ENCODE peak calls at places on chromosome 1, in six cellular contexts. M is HepG2, L is endothelial cell of umbilical vein, P is A549, N is K562, U is GM12878. R is an unnamed sample.

GRCh38 chr1:103307751-103308150 is 199.4 kb upstream of the COL11A1 start:
- DNase-seq in N (no peak), U (no peak), P (no peak), M (no peak), L (no peak), R (no peak)

GRCh38 chr1:11767932-11768704 is 6.1 kb downstream of the C1orf167 start:
- DNase-seq in N (no peak), P (no peak), M (no peak), L (no peak), U (no peak), R (no peak)

GRCh38 chr1:3968851-3969250 is 68.8 kb upstream of the C1orf174 start:
- DNase-seq in M (no peak), L (no peak), N (no peak), U (no peak), P (no peak), R (peak; percentile 10)

GRCh38 chr1:10388387-10388715 is 10.5 kb upstream of the PGD start:
- DNase-seq in N (no peak), M (peak; percentile 79), P (peak; percentile 89), L (no peak), U (no peak), R (no peak)

GRCh38 chr1:168821434-168821833 is 92.4 kb upstream of the DPT start:
- DNase-seq in L (no peak), U (no peak), P (no peak), M (no peak), N (no peak), R (no peak)

GRCh38 chr1:112904831-112905227 is 51.2 kb downstream of the SLC16A1 start:
- DNase-seq in N (peak; percentile 62), M (no peak), P (no peak), L (no peak), U (no peak), R (no peak)

GRCh38 chr1:228646717-228647522 is 88.4 kb upstream of the RHOU start:
- DNase-seq in P (peak; percentile 83), M (peak; percentile 48), U (no peak), N (no peak), L (peak; percentile 5), R (peak; percentile 83)

GRCh38 chr1:7386226-7387052 is 384.7 kb upstream of the VAMP3 start:
- DNase-seq in U (no peak), M (no peak), L (no peak), P (no peak), N (no peak), R (no peak)

GRCh38 chr1:9942399-9942938 is 722 bp downstream of the LZIC start:
- DNase-seq in N (peak; percentile 40), P (peak; percentile 44), L (peak; percentile 71), M (peak; percentile 58), U (peak; percentile 55), R (peak; percentile 75)

GRCh38 chr1:63828322-63829044 is 54.7 kb downstream of the ROR1 start:
- DNase-seq in L (no peak), M (no peak), N (no peak), P (no peak), U (no peak), R (no peak)

GRCh38 chr1:203325418-203326091 is 20.2 kb downstream of the BTG2 start:
- DNase-seq in P (no peak), N (no peak), M (no peak), L (peak; percentile 83), U (no peak), R (peak; percentile 60)

GRCh38 chr1:4937876-4938534 is 283.6 kb downstream of the AJAP1 start:
- DNase-seq in L (no peak), U (no peak), P (no peak), N (no peak), M (no peak), R (no peak)

GRCh38 chr1:43705334-43705733 is 2.0 kb upstream of the ST3GAL3 start:
- DNase-seq in P (no peak), U (no peak), M (no peak), N (no peak), L (no peak), R (peak; percentile 11)

GRCh38 chr1:166975361-166976129 is at the start of gene ILDR2:
- DNase-seq in L (peak; percentile 10), N (peak; percentile 78), U (no peak), M (no peak), P (peak; percentile 16), R (peak; percentile 70)

GRCh38 chr1:207321790-207322530 is 482 bp downstream of the CD55 start:
- DNase-seq in M (no peak), N (no peak), L (peak; percentile 50), U (no peak), P (peak; percentile 38), R (peak; percentile 56)

GRCh38 chr1:5877683-5878530 is 114.3 kb downstream of the NPHP4 start:
- DNase-seq in N (no peak), P (no peak), M (peak; percentile 9), U (no peak), L (no peak), R (no peak)

GRCh38 chr1:6414443-6414844 is 5.3 kb downstream of the HES2 start:
- DNase-seq in P (peak; percentile 59), N (peak; percentile 82), L (peak; percentile 52), U (peak; percentile 39), M (peak; percentile 49), R (peak; percentile 68)

GRCh38 chr1:121418369-121419049 is 233.7 kb downstream of the SRGAP2C start:
- DNase-seq in P (no peak), M (no peak), L (no peak), U (no peak), N (no peak), R (no peak)

GRCh38 chr1:16236091-16236494 is 890 bp downstream of the CPLANE2 start:
- DNase-seq in L (peak; percentile 39), M (peak; percentile 35), U (peak; percentile 38), N (peak; percentile 42), P (peak; percentile 72), R (peak; percentile 65)

GRCh38 chr1:16233431-16233830 is 3.6 kb downstream of the CPLANE2 start:
- DNase-seq in U (no peak), P (no peak), M (no peak), N (no peak), L (no peak), R (no peak)

GRCh38 chr1:16235347-16235746 is 1.6 kb downstream of the CPLANE2 start:
- DNase-seq in M (no peak), P (no peak), U (no peak), L (no peak), N (no peak), R (no peak)

GRCh38 chr1:16237343-16237830 is 404 bp upstream of the CPLANE2 start:
- DNase-seq in L (no peak), P (no peak), U (no peak), N (no peak), M (no peak), R (no peak)

GRCh38 chr1:16236495-16237342 is at the start of gene CPLANE2:
- DNase-seq in N (peak; percentile 99), M (peak; percentile 79), P (peak; percentile 90), U (peak; percentile 76), L (peak; percentile 89), R (peak; percentile 93)
- TF ChIP-seq CTCF in N (no peak), M (peak; percentile 40), P (no peak), U (peak; percentile 1), L (no peak), R (no peak)

DNA sequence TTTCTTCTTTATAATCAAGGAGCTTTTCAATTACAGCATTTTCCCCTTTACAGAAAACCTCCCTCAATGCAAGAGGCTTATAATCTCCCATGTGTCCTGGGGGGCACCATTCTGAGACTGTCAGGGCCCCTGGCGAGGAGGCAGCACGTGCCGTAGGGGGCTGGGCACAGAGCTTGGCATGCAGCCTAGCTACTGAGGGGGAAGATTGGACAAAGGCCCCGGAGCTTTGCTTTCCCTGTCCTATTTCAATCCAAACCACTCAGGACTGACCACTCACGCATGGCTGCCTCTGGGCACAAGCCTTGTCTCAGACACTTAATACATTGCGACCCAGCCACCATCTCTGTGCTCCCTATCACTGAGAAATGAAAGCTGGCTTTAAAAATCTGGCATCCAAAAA is 2.8 kb upstream of the RAP1GAP start:
- DNase-seq in U (no peak), P (no peak), L (no peak), M (no peak), N (no peak), R (no peak)
- TF ChIP-seq MYC in U (no peak), P (no peak), L (no peak), M (no peak), N (no peak), R (no peak)

GRCh38 chr1:67525053-67525760 is 95.0 kb upstream of the SERBP1 start:
- DNase-seq in N (no peak), U (no peak), M (no peak), L (peak; percentile 57), P (no peak), R (no peak)

GRCh38 chr1:67522793-67523192 is 92.6 kb upstream of the SERBP1 start:
- DNase-seq in N (no peak), M (no peak), P (no peak), L (no peak), U (no peak), R (no peak)

GRCh38 chr1:67522001-67522441 is 91.8 kb upstream of the SERBP1 start:
- DNase-seq in U (no peak), L (no peak), P (no peak), N (no peak), M (no peak), R (no peak)

GRCh38 chr1:67528141-67528540 is 97.9 kb upstream of the SERBP1 start:
- DNase-seq in P (no peak), M (no peak), U (no peak), L (no peak), N (no peak), R (no peak)

DNA sequence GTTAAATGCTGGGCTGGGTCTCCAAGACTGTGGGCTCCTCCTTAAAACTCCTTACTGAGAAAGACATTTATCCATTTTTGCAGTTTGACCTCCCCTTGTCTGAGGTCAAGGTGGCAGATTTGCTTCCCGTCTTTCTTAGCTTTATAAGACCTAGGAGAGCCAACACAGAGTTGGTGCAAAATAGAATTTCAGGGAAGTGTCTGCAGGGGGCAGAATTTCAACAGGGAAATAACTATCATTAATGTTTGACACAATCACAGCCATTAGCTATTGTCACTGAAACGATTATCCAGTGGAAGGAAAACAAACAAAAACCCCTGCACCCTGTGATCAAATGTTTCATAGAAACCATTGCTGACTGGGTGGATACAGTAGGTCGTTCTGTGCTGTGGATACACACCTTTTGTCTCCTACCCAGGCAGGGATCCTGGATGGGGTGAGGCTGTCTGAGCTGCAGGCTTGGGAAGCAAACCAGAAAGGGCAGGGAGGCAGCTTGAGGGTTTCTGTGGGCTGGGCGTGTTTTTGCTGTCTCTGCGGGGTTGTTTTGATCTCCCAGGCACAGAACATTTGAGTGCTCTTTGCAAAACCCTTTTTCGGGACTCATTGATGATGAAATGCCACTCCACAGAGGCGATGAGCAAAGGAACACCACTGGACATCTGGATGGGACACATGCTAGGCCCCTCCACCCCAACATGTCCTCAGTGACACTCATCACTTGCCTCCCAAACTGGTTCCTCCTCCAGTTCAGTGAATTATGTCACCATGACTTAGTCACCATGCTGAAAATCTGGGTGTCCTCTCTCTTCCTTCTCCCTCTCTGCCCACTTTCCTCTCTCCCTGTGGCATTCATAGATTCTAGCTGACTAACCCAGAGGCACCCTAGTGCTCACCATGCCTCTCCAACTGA is 94.2 kb upstream of the SERBP1 start:
- DNase-seq in L (no peak), U (no peak), P (no peak), N (peak; percentile 26), M (no peak), R (no peak)
- TF ChIP-seq CTCF in L (peak; percentile 22), U (peak; percentile 2), P (no peak), N (peak; percentile 55), M (peak; percentile 46), R (no peak)

DNA sequence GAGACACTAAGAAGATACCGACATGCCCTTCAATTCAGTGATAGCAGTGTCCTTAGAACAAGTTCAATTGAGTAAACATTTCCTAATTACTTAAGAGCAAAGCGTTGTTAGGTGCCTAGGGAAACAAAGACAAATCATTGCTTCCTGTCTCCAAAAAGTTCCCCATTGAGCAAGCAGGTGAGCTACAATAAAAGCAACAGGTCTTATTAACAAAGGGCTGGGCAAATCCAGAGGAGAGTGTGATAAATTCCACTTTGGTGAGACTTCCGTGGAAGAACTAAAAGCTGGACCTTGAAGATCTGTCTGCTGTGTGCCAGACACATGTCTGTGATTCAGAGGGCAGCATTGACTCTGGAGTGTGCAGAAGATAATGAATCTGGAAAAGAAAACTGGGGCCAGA is 1.9 kb upstream of the TUT4 start:
- DNase-seq in L (no peak), U (no peak), P (no peak), M (peak; percentile 21), N (no peak), R (peak; percentile 43)
- TF ChIP-seq MYC in L (no peak), U (no peak), P (no peak), M (no peak), N (no peak), R (no peak)